ENCODE peak calls at places on chromosomes 3 and 15, in four cellular contexts. A is PC-9, K is A549, O is tibial artery. U is an unnamed sample.

GRCh38 chr3:136075218-136075808 is 109.8 kb downstream of the PPP2R3A start:
- DNase-seq in K (peak), O (peak), A (peak), U (peak)

GRCh38 chr3:176789281-176789705 is 408.0 kb downstream of the TBL1XR1 start:
- DNase-seq in K (no peak), A (peak), O (no peak), U (no peak)

GRCh38 chr3:186882881-186883685 is 40.6 kb downstream of the ADIPOQ start:
- DNase-seq in O (no peak), K (peak), A (peak), U (no peak)

GRCh38 chr3:145798691-145799550 is 362.1 kb downstream of the PLOD2 start:
- DNase-seq in K (no peak), A (no peak), O (no peak), U (no peak)

GRCh38 chr3:108090066-108090700 is 648 bp downstream of the CD47 start:
- DNase-seq in K (peak), A (peak), O (peak), U (no peak)

GRCh38 chr3:95758707-95759106 is 1055.7 kb upstream of the EPHA6 start:
- DNase-seq in O (no peak), A (no peak), K (no peak), U (no peak)

GRCh38 chr3:10470666-10471336 is 34.6 kb downstream of the ATP2B2 start:
- DNase-seq in K (no peak), A (no peak), O (no peak), U (no peak)

GRCh38 chr3:184129012-184129411 is 6.1 kb upstream of the EIF2B5 start:
- DNase-seq in A (no peak), K (peak), O (no peak), U (no peak)

GRCh38 chr15:70050970-70051369 is 46.7 kb downstream of the TLE3 start:
- DNase-seq in K (no peak), A (no peak), O (peak), U (no peak)

GRCh38 chr3:29293371-29293770 is 12.5 kb downstream of the RBMS3 start:
- DNase-seq in A (no peak), O (no peak), K (no peak), U (no peak)

GRCh38 chr3:168089179-168089771 is 6.4 kb downstream of the GOLIM4 start:
- DNase-seq in O (no peak), A (no peak), K (no peak), U (no peak)

GRCh38 chr3:170909129-170909903 is 879 bp upstream of the EIF5A2 start:
- DNase-seq in A (peak), K (peak), O (peak), U (peak)

GRCh38 chr3:75001330-75001729 is 386.9 kb upstream of the CNTN3 start:
- DNase-seq in O (no peak), K (peak), A (no peak), U (no peak)

GRCh38 chr3:87045473-87045872 is 54.5 kb upstream of the VGLL3 start:
- DNase-seq in A (no peak), K (no peak), O (no peak), U (no peak)

GRCh38 chr3:31361391-31362273 is 171.1 kb upstream of the STT3B start:
- DNase-seq in K (no peak), O (no peak), A (no peak), U (no peak)
- H3K27ac ChIP-seq in K (peak), O (no peak), A (no peak), U (no peak)

GRCh38 chr3:127915115-127915936 is at the start of gene KBTBD12:
- DNase-seq in O (peak), K (no peak), A (no peak), U (no peak)
- H3K4me3 ChIP-seq in O (peak), K (no peak), A (no peak), U (peak)

GRCh38 chr15:64630403-64631107 is 144.8 kb downstream of the RBPMS2 start:
- DNase-seq in K (no peak), A (no peak), O (no peak), U (peak)
- H3K27ac ChIP-seq in K (no peak), A (no peak), O (no peak), U (no peak)

DNA sequence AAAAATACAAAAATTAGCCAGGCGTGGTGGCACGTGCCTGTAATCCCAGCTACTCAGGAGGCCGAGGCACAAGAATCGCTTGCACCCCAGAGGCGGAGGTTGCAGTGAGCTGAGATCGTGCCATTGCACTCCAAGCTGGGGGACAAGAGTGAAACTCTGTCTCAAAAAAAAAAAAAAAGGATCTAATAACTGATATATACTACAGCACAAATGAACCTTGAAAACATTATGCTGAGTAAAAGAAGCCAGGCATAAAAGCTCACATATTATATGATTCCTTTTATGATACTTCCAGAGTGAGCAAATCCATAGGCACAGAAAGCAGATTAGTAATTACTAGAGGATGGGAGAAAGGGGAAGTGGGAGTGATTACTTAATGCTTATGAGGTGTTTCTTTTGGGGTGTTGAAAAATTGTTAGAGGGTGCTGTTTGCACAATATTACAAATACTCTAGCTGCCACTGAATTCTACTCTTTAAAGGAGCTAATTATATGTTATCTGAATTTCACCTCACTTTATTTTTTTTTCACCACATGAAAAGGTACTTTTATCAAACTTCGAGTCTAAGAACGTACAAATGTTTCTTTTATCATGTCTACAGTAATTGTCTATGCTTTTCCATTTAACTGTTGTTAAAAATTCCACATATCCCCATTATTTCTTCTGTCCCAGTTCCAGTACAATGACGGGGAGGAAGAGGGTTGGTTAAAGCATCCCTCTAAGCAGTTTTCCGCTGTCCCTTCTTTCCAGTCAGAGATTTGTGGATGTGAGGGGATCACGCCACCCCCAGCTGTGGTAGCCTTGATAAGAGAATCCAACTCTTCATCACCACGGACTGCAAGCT is 77.7 kb upstream of the FAM174B start:
- DNase-seq in O (no peak), A (no peak), K (no peak), U (no peak)
- H3K4me3 ChIP-seq in O (peak), A (no peak), K (peak), U (peak)

DNA sequence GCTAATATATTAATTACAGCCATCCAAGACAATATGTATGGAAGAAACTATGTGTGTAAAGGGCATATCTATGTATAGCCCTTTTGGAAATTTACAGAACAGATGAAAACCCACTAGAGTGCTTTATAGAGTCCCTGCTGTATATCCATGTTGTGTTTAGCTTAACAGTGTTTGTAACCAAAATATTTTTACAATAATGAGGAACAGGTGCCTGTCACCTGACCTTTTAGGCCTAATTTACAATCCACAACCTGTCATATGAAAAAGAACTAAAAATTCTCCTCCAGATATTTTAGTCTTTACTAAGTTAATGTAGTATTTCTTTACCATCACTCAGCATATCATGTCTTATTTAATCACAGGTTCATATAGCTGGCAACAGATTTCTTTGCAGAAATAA is 16.4 kb upstream of the SATB1 start:
- DNase-seq in K (no peak), O (no peak), A (no peak), U (no peak)
- H3K27ac ChIP-seq in K (no peak), O (no peak), A (no peak), U (no peak)

GRCh38 chr3:196164576-196164975 is 46.6 kb downstream of the ZDHHC19 start:
- DNase-seq in A (peak), O (no peak), K (no peak), U (no peak)
- H3K4me3 ChIP-seq in A (no peak), O (no peak), K (no peak), U (no peak)

GRCh38 chr15:64599716-64600115 is 139.3 kb downstream of the ZNF609 start:
- DNase-seq in K (peak), A (no peak), O (no peak), U (no peak)
- H3K27ac ChIP-seq in K (peak), A (no peak), O (no peak), U (no peak)

GRCh38 chr15:82845686-82846085 is 36.3 kb downstream of the WHAMM start:
- DNase-seq in A (no peak), K (no peak), O (no peak), U (no peak)

GRCh38 chr15:82847703-82848102 is 38.3 kb downstream of the WHAMM start:
- DNase-seq in K (no peak), O (no peak), A (no peak), U (no peak)

GRCh38 chr15:82848201-82848993 is 39.0 kb downstream of the WHAMM start:
- DNase-seq in A (no peak), O (no peak), K (no peak), U (no peak)

GRCh38 chr15:82846621-82847020 is 37.2 kb downstream of the WHAMM start:
- DNase-seq in A (no peak), K (no peak), O (no peak), U (no peak)

DNA sequence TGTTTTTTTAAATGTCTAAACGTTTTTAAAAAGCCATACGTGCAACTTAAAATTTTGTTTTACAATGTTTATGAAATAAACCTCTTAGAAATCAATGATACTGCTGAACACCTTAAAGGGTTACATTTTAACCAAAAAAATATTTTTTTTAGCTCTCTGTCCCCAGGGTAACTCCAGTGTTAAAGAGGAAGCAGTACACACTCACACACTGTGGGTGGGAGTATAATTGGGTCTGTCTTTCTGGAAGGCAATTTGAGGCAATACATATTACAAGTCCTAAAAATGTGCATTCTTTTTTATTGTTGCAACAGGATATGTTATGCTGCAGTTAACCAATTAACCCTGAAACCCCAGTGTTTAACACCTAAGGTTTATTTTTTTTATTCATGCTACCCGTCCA is 34.1 kb downstream of the WHAMM start:
- DNase-seq in A (no peak), K (no peak), O (no peak), U (no peak)
- H3K4me3 ChIP-seq in A (no peak), K (no peak), O (no peak), U (no peak)

DNA sequence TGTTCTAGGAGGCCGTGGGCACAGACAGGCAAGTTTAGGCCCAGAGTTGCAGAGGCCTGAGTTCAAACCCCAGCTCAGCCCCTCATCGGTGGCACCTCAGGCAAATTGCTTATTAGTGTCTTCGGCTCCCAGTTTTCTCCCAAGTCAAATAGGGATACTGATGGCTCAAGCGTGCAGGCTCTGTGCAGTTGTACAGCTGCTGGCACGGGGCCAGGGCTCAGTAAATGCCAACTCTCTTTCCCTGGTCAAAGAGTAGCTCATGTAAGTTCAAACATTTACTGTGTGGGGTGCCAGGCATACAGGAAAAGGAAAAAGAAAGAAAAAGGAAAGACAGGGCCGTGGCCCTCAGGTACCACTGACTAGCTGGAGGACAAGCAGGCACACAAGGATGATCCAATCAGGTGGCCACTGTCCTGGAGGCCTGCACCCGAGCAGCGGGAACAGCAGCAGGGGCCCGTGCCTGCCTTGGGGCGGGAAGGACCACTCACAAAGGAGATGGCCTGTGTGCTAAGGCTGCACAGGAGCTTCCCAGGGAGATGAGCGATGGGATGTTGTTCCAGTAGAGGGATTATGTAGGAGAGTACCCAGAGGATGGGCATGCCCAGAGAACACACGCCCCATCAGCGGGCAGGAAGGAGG is 70.8 kb downstream of the TBC1D2B start:
- DNase-seq in A (no peak), O (no peak), K (no peak), U (no peak)
- H3K27ac ChIP-seq in A (no peak), O (peak), K (no peak), U (no peak)

GRCh38 chr3:20068512-20069177 is 28.4 kb downstream of the KAT2B start:
- DNase-seq in A (no peak), K (no peak), O (no peak), U (no peak)

GRCh38 chr3:20066079-20066478 is 25.8 kb downstream of the KAT2B start:
- DNase-seq in K (no peak), O (no peak), A (no peak), U (no peak)

GRCh38 chr3:20064796-20065564 is 24.7 kb downstream of the KAT2B start:
- DNase-seq in A (no peak), K (no peak), O (no peak), U (no peak)

GRCh38 chr3:20069178-20069532 is 28.9 kb downstream of the KAT2B start:
- DNase-seq in A (no peak), K (no peak), O (no peak), U (no peak)

GRCh38 chr3:20066848-20067617 is 26.8 kb downstream of the KAT2B start:
- DNase-seq in A (no peak), O (peak), K (no peak), U (no peak)
- H3K4me3 ChIP-seq in A (no peak), O (no peak), K (no peak), U (no peak)